ENCODE peak calls at places on chromosomes 6 and 20, in four cellular contexts. O is activated T-cell treated with anti-CD3 and anti-CD28 coated beads for 1 hour, M is body of pancreas, F is GM19239. W is an unnamed sample.

GRCh38 chr6:25449774-25450173 is 170.6 kb downstream of the CARMIL1 start:
- DNase-seq in O (no peak), M (no peak), F (no peak), W (peak)

GRCh38 chr6:11055127-11055627 is 11.1 kb upstream of the ELOVL2 start:
- DNase-seq in O (no peak), M (no peak), F (no peak), W (no peak)

GRCh38 chr6:20953019-20953418 is 418.8 kb downstream of the CDKAL1 start:
- DNase-seq in O (no peak), M (no peak), F (no peak), W (no peak)

GRCh38 chr20:13325033-13325432 is 104.0 kb downstream of the ISM1 start:
- DNase-seq in O (no peak), M (no peak), F (no peak), W (peak)

GRCh38 chr6:4163408-4163807 is 28.0 kb upstream of the ECI2 start:
- DNase-seq in O (no peak), M (no peak), F (no peak), W (no peak)

GRCh38 chr6:148335582-148335981 is 7.1 kb upstream of the SASH1 start:
- DNase-seq in O (no peak), M (no peak), F (no peak), W (no peak)

GRCh38 chr20:47610945-47611250 is 109.2 kb downstream of the NCOA3 start:
- DNase-seq in O (no peak), M (no peak), F (no peak), W (no peak)

GRCh38 chr20:2236266-2236665 is 59.5 kb upstream of the TGM3 start:
- DNase-seq in O (no peak), M (no peak), F (no peak), W (no peak)

GRCh38 chr6:46325561-46326525 is 155.1 kb upstream of the ENPP5 start:
- DNase-seq in O (no peak), M (no peak), F (no peak), W (no peak)

GRCh38 chr20:38651154-38651553 is 49.5 kb downstream of the ARHGAP40 start:
- DNase-seq in O (no peak), M (no peak), F (no peak), W (no peak)

GRCh38 chr6:53347921-53348435 is 772 bp downstream of the ELOVL5 start:
- DNase-seq in O (peak), M (peak), F (no peak), W (peak)

GRCh38 chr6:157314705-157315321 is 8.5 kb downstream of the TMEM242 start:
- DNase-seq in O (no peak), M (no peak), F (peak), W (no peak)

GRCh38 chr6:80214436-80215022 is 108.1 kb downstream of the BCKDHB start:
- DNase-seq in O (no peak), M (peak), F (no peak), W (peak)

GRCh38 chr20:57428611-57429496 is 37.7 kb downstream of the RBM38 start:
- DNase-seq in O (no peak), M (peak), F (no peak), W (no peak)

GRCh38 chr20:9331707-9332435 is 182.5 kb upstream of the LAMP5 start:
- DNase-seq in O (no peak), M (no peak), F (no peak), W (no peak)

GRCh38 chr6:133767571-133767970 is 121.3 kb upstream of the TCF21 start:
- DNase-seq in O (no peak), M (no peak), F (no peak), W (no peak)

GRCh38 chr6:105001906-105002305 is 45.0 kb downstream of the LIN28B start:
- DNase-seq in O (no peak), M (no peak), F (no peak), W (peak)

GRCh38 chr6:73969982-73970960 is 274.3 kb downstream of the CD109 start:
- DNase-seq in O (no peak), M (no peak), F (peak), W (no peak)

GRCh38 chr6:163645560-163645959 is 231.0 kb downstream of the QKI start:
- DNase-seq in O (no peak), M (no peak), F (no peak), W (no peak)

GRCh38 chr6:153947817-153948447 is 91.1 kb upstream of the OPRM1 start:
- DNase-seq in O (no peak), M (peak), F (peak), W (peak)

GRCh38 chr20:19079536-19080299 is 132.7 kb upstream of the SLC24A3 start:
- DNase-seq in O (no peak), M (no peak), F (no peak), W (no peak)

GRCh38 chr6:7528565-7528964 is 12.9 kb upstream of the DSP start:
- DNase-seq in O (no peak), M (no peak), F (no peak), W (no peak)

GRCh38 chr6:41732601-41733348 is 2.6 kb downstream of the TFEB start:
- DNase-seq in O (peak), M (no peak), F (peak), W (peak)

GRCh38 chr6:8888468-8888867 is 453.1 kb upstream of the SLC35B3 start:
- DNase-seq in O (no peak), M (no peak), F (no peak), W (no peak)